ENCODE peak calls at places on chromosomes 11 and 22, in eight cellular contexts. T is uterus; O is activated CD8-positive, alpha-beta T cell treated with anti-CD3 and anti-CD28 coated beads for 36 hours; J is tibial nerve; K is GM20000; R is GM13976; G is GM12865; L is astrocyte of the spinal cord. V is an unnamed sample.
A peak's percentile ranks its signal among the peaks of the same experiment; 100 is the strongest.

GRCh38 chr11:19367051-19367709 is 126.4 kb upstream of the E2F8 start:
- DNase-seq in T (no peak), O (no peak), J (peak; percentile 68), K (no peak), R (no peak), G (no peak), L (peak; percentile 84), V (no peak)

GRCh38 chr11:122253541-122254317 is 137.7 kb upstream of the BLID start:
- DNase-seq in T (no peak), O (no peak), J (no peak), K (no peak), R (no peak), G (no peak), L (no peak), V (no peak)

GRCh38 chr11:31936309-31936708 is 125.2 kb upstream of the PAX6 start:
- DNase-seq in T (no peak), O (no peak), J (no peak), K (no peak), R (no peak), G (no peak), L (no peak), V (no peak)

GRCh38 chr11:79116600-79116999 is 324.2 kb downstream of the TENM4 start:
- DNase-seq in T (no peak), O (no peak), J (no peak), K (no peak), R (no peak), G (no peak), L (no peak), V (no peak)

GRCh38 chr11:102312656-102313055 is 4.6 kb upstream of the BIRC3 start:
- DNase-seq in T (no peak), O (no peak), J (no peak), K (no peak), R (no peak), G (no peak), L (peak; percentile 65), V (no peak)

GRCh38 chr11:134725939-134726639 is 314.0 kb upstream of the B3GAT1 start:
- DNase-seq in T (no peak), O (no peak), J (no peak), K (no peak), R (no peak), G (no peak), L (no peak), V (no peak)

GRCh38 chr11:17770048-17770652 is 35.6 kb downstream of the KCNC1 start:
- DNase-seq in T (no peak), O (peak; percentile 31), J (no peak), K (no peak), R (no peak), G (peak; percentile 18), L (no peak), V (no peak)

GRCh38 chr11:62680825-62681240 is 2.0 kb upstream of the UBXN1 start:
- DNase-seq in T (peak; percentile 66), O (peak; percentile 66), J (peak; percentile 69), K (peak; percentile 73), R (peak; percentile 64), G (peak; percentile 82), L (peak; percentile 75), V (peak; percentile 77)

GRCh38 chr11:58863697-58864096 is 19.2 kb upstream of the GLYATL2 start:
- DNase-seq in T (no peak), O (no peak), J (no peak), K (no peak), R (no peak), G (no peak), L (no peak), V (no peak)

GRCh38 chr22:28137036-28137435 is 218.0 kb upstream of the PITPNB start:
- DNase-seq in T (no peak), O (no peak), J (no peak), K (no peak), R (no peak), G (no peak), L (peak; percentile 52), V (no peak)
- TF ChIP-seq CTCF in T (no peak), O (no peak), J (no peak), K (no peak), R (no peak), G (no peak), L (no peak), V (no peak)

DNA sequence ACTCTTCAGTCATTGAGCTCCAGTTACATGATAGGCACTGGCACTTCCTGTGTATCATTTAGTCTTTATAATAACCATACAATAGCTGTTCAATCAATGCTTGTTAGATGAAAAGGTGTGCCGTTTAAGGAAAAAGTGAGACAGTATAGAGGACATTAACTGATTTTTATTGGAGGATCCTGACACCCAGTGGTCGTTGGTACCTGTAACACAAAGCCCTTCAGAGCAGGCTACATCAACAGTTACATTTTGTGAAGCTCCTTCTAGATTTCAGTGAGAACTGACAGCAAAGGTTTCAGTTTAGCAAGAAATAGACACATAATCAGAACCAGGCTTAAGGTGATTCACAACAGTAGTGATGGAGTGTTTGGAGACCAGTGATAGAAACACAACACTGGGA is 44.2 kb downstream of the CCDC81 start:
- DNase-seq in T (no peak), O (peak; percentile 33), J (no peak), K (no peak), R (no peak), G (peak; percentile 28), L (peak; percentile 34), V (no peak)
- TF ChIP-seq CTCF in T (no peak), O (no peak), J (no peak), K (no peak), R (no peak), G (peak; percentile 22), L (peak; percentile 27), V (no peak)

DNA sequence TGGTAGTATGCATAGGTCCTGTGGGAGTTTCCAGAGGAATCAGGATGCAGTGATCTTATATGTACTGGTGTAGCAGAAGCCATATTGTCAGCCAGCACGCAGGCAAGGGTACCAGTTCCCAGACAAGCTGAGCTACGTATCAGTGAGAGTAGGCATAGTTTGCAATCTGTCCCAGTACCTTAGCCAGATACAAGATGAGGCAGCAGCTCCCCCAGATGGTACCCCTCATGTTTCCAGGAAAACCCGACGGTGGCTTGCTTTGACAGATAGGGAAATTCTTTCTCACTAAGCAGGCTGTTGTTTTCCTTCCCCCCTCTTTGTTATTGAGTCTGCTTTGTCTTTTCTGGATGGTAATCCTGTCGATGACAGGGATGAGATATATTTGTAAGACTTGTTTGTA is 109.7 kb upstream of the RRM1 start:
- DNase-seq in T (no peak), O (peak; percentile 79), J (no peak), K (no peak), R (no peak), G (peak; percentile 31), L (peak; percentile 16), V (no peak)
- TF ChIP-seq CTCF in T (no peak), O (peak; percentile 31), J (no peak), K (no peak), R (no peak), G (peak; percentile 27), L (peak; percentile 22), V (no peak)

GRCh38 chr22:37319469-37319868 is 37.2 kb downstream of the CYTH4 start:
- DNase-seq in T (no peak), O (no peak), J (no peak), K (no peak), R (no peak), G (no peak), L (no peak), V (no peak)

GRCh38 chr22:37317698-37318210 is 35.4 kb downstream of the CYTH4 start:
- DNase-seq in T (no peak), O (no peak), J (no peak), K (no peak), R (no peak), G (no peak), L (no peak), V (no peak)

GRCh38 chr22:37316875-37317371 is 34.6 kb downstream of the CYTH4 start:
- DNase-seq in T (peak; percentile 56), O (peak; percentile 82), J (peak; percentile 78), K (peak; percentile 91), R (peak; percentile 93), G (peak; percentile 87), L (peak; percentile 86), V (peak; percentile 57)

GRCh38 chr22:37316405-37316804 is 34.1 kb downstream of the CYTH4 start:
- DNase-seq in T (no peak), O (no peak), J (no peak), K (no peak), R (no peak), G (no peak), L (no peak), V (no peak)

GRCh38 chr22:37318255-37319109 is 36.2 kb downstream of the CYTH4 start:
- DNase-seq in T (no peak), O (no peak), J (no peak), K (no peak), R (no peak), G (no peak), L (no peak), V (no peak)
- TF ChIP-seq CTCF in T (no peak), O (no peak), J (no peak), K (no peak), R (no peak), G (no peak), L (no peak), V (no peak)

DNA sequence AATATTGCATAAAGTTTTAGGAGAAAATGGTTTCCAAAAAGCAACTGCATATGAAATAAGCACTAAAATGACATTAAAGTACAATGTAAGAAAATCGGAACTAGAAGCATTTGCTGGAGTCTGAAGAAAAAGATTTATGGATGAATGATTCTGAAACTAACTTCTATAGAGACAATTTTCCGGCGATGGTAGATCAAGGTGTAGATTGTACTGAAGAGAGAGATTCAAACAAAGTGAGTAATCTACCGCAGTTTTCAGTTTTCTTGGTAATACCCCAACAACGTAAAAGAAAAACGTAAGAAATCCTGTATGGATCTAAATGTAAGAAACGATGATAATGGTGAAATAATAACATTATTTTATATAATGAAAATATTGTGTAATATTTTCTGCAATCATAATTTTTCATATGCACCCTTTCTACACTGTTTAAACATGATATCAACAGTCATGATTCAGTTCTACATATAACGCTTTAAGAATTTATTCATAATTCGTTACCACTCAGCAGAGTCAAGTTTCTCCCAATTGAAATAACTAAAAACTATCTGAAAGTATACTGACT is 1.8 kb upstream of the CDPF1 start:
- DNase-seq in T (no peak), O (no peak), J (no peak), K (no peak), R (no peak), G (no peak), L (no peak), V (no peak)
- TF ChIP-seq CTCF in T (no peak), O (no peak), J (no peak), K (no peak), R (no peak), G (no peak), L (no peak), V (no peak)

DNA sequence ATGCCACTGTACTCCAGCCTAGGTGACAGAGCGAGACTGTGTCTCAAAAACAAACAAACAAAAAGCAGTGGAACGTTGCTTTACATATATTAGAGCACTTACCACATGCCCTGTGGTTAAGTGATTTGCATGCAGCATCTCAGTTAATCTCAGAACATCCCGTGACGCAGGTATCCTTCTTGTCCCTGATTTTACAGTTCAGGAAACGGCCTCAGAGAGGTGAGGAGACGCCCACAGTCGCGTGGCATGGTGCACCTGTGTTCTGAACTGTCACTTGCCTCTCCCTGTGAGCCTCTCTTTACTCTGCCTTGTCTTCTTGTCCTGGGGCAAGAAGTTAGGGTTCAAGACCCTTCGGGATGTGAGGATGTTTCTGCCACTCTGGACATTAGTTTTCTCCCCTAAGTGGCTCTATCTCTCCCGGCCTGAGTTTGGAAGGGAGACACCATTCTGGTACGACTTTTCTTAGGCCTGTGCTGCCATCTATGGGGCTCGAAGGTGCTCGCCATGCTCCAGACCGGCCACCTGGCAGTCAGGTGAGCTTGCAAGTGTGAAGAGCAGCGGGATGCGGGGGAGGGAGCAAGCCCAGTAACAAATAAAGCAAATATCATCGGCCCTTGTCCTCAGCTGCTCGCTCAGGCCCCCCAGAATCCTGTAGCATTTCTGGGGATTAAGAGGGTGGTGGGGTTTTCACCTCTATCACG is 25.6 kb downstream of the YWHAH start:
- DNase-seq in T (peak; percentile 46), O (peak; percentile 85), J (peak; percentile 27), K (peak; percentile 75), R (peak; percentile 83), G (peak; percentile 82), L (peak; percentile 62), V (peak; percentile 89)
- TF ChIP-seq CTCF in T (no peak), O (peak; percentile 60), J (no peak), K (peak; percentile 42), R (peak; percentile 52), G (peak; percentile 60), L (peak; percentile 74), V (peak; percentile 69)

V was measured in MM.1S.